ENCODE peak calls at places on chromosome 9, in eight cellular contexts. H, R, N, S, A, V, B and F are unnamed samples.

GRCh38 chr9:99818439-99818992 is 3.2 kb upstream of the NR4A3 start:
- DNase-seq in H (no peak), R (no peak), N (no peak), S (no peak), A (no peak), V (no peak), B (no peak), F (no peak)

GRCh38 chr9:105132576-105132975 is 111.9 kb upstream of the SLC44A1 start:
- DNase-seq in H (no peak), R (no peak), N (peak; percentile 75), S (no peak), A (no peak), V (no peak), B (no peak), F (no peak)

GRCh38 chr9:16515879-16516289 is 354.6 kb downstream of the BNC2 start:
- DNase-seq in H (no peak), R (no peak), N (peak; percentile 88), S (no peak), A (no peak), V (no peak), B (no peak), F (no peak)

GRCh38 chr9:20593551-20593950 is 28.7 kb downstream of the MLLT3 start:
- DNase-seq in H (no peak), R (no peak), N (peak; percentile 51), S (no peak), A (no peak), V (no peak), B (no peak), F (no peak)

GRCh38 chr9:118829334-118829733 is 539.9 kb downstream of the BRINP1 start:
- DNase-seq in H (no peak), R (no peak), N (peak; percentile 7), S (no peak), A (peak; percentile 28), V (no peak), B (no peak), F (no peak)

GRCh38 chr9:100352201-100352726 is 478 bp downstream of the TEX10 start:
- DNase-seq in H (peak; percentile 26), R (no peak), N (peak; percentile 5), S (no peak), A (peak; percentile 26), V (no peak), B (peak; percentile 43), F (peak; percentile 30)

GRCh38 chr9:35035851-35036701 is 36.3 kb downstream of the VCP start:
- DNase-seq in H (no peak), R (no peak), N (peak; percentile 82), S (no peak), A (no peak), V (peak; percentile 15), B (no peak), F (no peak)

GRCh38 chr9:116322521-116322920 is 168.9 kb downstream of the PAPPA start:
- DNase-seq in H (no peak), R (no peak), N (peak; percentile 73), S (no peak), A (no peak), V (no peak), B (no peak), F (no peak)

GRCh38 chr9:127549771-127550170 is 62.3 kb upstream of the STXBP1 start:
- DNase-seq in H (no peak), R (no peak), N (no peak), S (peak; percentile 28), A (no peak), V (no peak), B (no peak), F (no peak)

GRCh38 chr9:69476016-69476415 is 151.0 kb downstream of the ENTREP1 start:
- DNase-seq in H (peak; percentile 33), R (no peak), N (no peak), S (no peak), A (no peak), V (no peak), B (no peak), F (no peak)

GRCh38 chr9:33510264-33511183 is 13.5 kb upstream of the ANKRD18B start:
- DNase-seq in H (peak; percentile 45), R (peak; percentile 6), N (peak; percentile 57), S (peak; percentile 60), A (no peak), V (peak; percentile 12), B (peak; percentile 43), F (peak; percentile 17)

GRCh38 chr9:121895836-121896544 is 197.1 kb downstream of the TTLL11 start:
- DNase-seq in H (no peak), R (no peak), N (peak; percentile 88), S (no peak), A (peak; percentile 13), V (no peak), B (no peak), F (no peak)

GRCh38 chr9:5437254-5438216 is at the start of gene PLGRKT:
- DNase-seq in H (peak; percentile 96), R (peak; percentile 85), N (peak; percentile 91), S (peak; percentile 91), A (peak; percentile 94), V (peak; percentile 83), B (peak; percentile 79), F (peak; percentile 52)

GRCh38 chr9:97514531-97514930 is 13.1 kb downstream of the TMOD1 start:
- DNase-seq in H (no peak), R (no peak), N (no peak), S (no peak), A (no peak), V (no peak), B (no peak), F (no peak)

GRCh38 chr9:93681316-93682154 is 105.2 kb downstream of the PHF2 start:
- DNase-seq in H (no peak), R (no peak), N (no peak), S (no peak), A (no peak), V (no peak), B (no peak), F (no peak)

GRCh38 chr9:135815433-135816178 is 91.7 kb downstream of the CAMSAP1 start:
- DNase-seq in H (no peak), R (no peak), N (no peak), S (no peak), A (no peak), V (no peak), B (no peak), F (no peak)

GRCh38 chr9:5582835-5583195 is 46.1 kb upstream of the RIC1 start:
- DNase-seq in H (no peak), R (peak; percentile 21), N (no peak), S (no peak), A (no peak), V (no peak), B (no peak), F (no peak)

GRCh38 chr9:27151693-27152397 is 42.8 kb downstream of the TEK start:
- DNase-seq in H (no peak), R (no peak), N (peak; percentile 74), S (no peak), A (peak; percentile 12), V (no peak), B (no peak), F (no peak)

GRCh38 chr9:81824802-81825770 is 103.1 kb upstream of the SPATA31D4 start:
- DNase-seq in H (no peak), R (no peak), N (no peak), S (no peak), A (no peak), V (no peak), B (no peak), F (no peak)